ENCODE peak calls at places on chromosomes 13 and 19, in five cellular contexts. One of them, this sample, is unnamed.
A peak's percentile ranks its signal among the peaks of the same experiment; 100 is the strongest.

GRCh38 chr19:49116544-49116943 is 2.4 kb downstream of the LIN7B start:
- DNase-seq in stimulated activated CD4-positive, alpha-beta T cell treated with anti-CD3 and anti-CD28 coated beads, Interleukin-2, amount 100 ng/mL, for 24 hours: no peak
- DNase-seq in sciatic nerve: peak; percentile 64
- DNase-seq in AG09309: no peak
- DNase-seq in pons: no peak
- DNase-seq in this sample: no peak

GRCh38 chr19:275958-276646 is 15.1 kb downstream of the PLPP2 start:
- DNase-seq in pons: no peak
- DNase-seq in sciatic nerve: no peak
- DNase-seq in AG09309: no peak
- DNase-seq in stimulated activated CD4-positive, alpha-beta T cell treated with anti-CD3 and anti-CD28 coated beads, Interleukin-2, amount 100 ng/mL, for 24 hours: no peak
- DNase-seq in this sample: no peak

GRCh38 chr19:1864480-1865171 is 1.2 kb upstream of the KLF16 start:
- DNase-seq in stimulated activated CD4-positive, alpha-beta T cell treated with anti-CD3 and anti-CD28 coated beads, Interleukin-2, amount 100 ng/mL, for 24 hours: peak; percentile 69
- DNase-seq in pons: no peak
- DNase-seq in AG09309: no peak
- DNase-seq in sciatic nerve: peak; percentile 89
- DNase-seq in this sample: peak; percentile 81

GRCh38 chr13:30798776-30799625 is 63.7 kb downstream of the ALOX5AP start:
- DNase-seq in AG09309: no peak
- DNase-seq in stimulated activated CD4-positive, alpha-beta T cell treated with anti-CD3 and anti-CD28 coated beads, Interleukin-2, amount 100 ng/mL, for 24 hours: no peak
- DNase-seq in pons: no peak
- DNase-seq in sciatic nerve: no peak
- DNase-seq in this sample: no peak

GRCh38 chr13:104962411-104962810 is 1573.1 kb downstream of the EFNB2 start:
- DNase-seq in pons: no peak
- DNase-seq in stimulated activated CD4-positive, alpha-beta T cell treated with anti-CD3 and anti-CD28 coated beads, Interleukin-2, amount 100 ng/mL, for 24 hours: no peak
- DNase-seq in AG09309: no peak
- DNase-seq in sciatic nerve: no peak
- DNase-seq in this sample: no peak

GRCh38 chr13:111316161-111316730 is 4.2 kb upstream of the TEX29 start:
- DNase-seq in AG09309: no peak
- DNase-seq in pons: no peak
- DNase-seq in sciatic nerve: peak; percentile 48
- DNase-seq in stimulated activated CD4-positive, alpha-beta T cell treated with anti-CD3 and anti-CD28 coated beads, Interleukin-2, amount 100 ng/mL, for 24 hours: no peak
- DNase-seq in this sample: no peak

GRCh38 chr13:50576156-50576555 is 267.3 kb downstream of the DLEU7 start:
- DNase-seq in sciatic nerve: no peak
- DNase-seq in AG09309: no peak
- DNase-seq in pons: no peak
- DNase-seq in stimulated activated CD4-positive, alpha-beta T cell treated with anti-CD3 and anti-CD28 coated beads, Interleukin-2, amount 100 ng/mL, for 24 hours: no peak
- DNase-seq in this sample: peak; percentile 10

GRCh38 chr13:42814868-42815267 is 33.5 kb downstream of the FAM216B start:
- DNase-seq in pons: no peak
- DNase-seq in sciatic nerve: no peak
- DNase-seq in stimulated activated CD4-positive, alpha-beta T cell treated with anti-CD3 and anti-CD28 coated beads, Interleukin-2, amount 100 ng/mL, for 24 hours: no peak
- DNase-seq in AG09309: peak; percentile 71
- DNase-seq in this sample: peak; percentile 89

GRCh38 chr19:2047449-2048103 is 3.5 kb downstream of the MKNK2 start:
- DNase-seq in sciatic nerve: peak; percentile 70
- DNase-seq in AG09309: no peak
- DNase-seq in pons: no peak
- DNase-seq in stimulated activated CD4-positive, alpha-beta T cell treated with anti-CD3 and anti-CD28 coated beads, Interleukin-2, amount 100 ng/mL, for 24 hours: no peak
- DNase-seq in this sample: peak; percentile 58

GRCh38 chr19:8239528-8240273 is 30.5 kb downstream of the CERS4 start:
- DNase-seq in AG09309: no peak
- DNase-seq in stimulated activated CD4-positive, alpha-beta T cell treated with anti-CD3 and anti-CD28 coated beads, Interleukin-2, amount 100 ng/mL, for 24 hours: no peak
- DNase-seq in pons: peak; percentile 9
- DNase-seq in sciatic nerve: no peak
- DNase-seq in this sample: no peak

GRCh38 chr13:73417012-73417615 is 358.3 kb downstream of the KLF5 start:
- DNase-seq in AG09309: no peak
- DNase-seq in sciatic nerve: no peak
- DNase-seq in stimulated activated CD4-positive, alpha-beta T cell treated with anti-CD3 and anti-CD28 coated beads, Interleukin-2, amount 100 ng/mL, for 24 hours: no peak
- DNase-seq in pons: no peak
- DNase-seq in this sample: peak; percentile 26

GRCh38 chr19:3368848-3369336 is 2.5 kb downstream of the NFIC start:
- DNase-seq in stimulated activated CD4-positive, alpha-beta T cell treated with anti-CD3 and anti-CD28 coated beads, Interleukin-2, amount 100 ng/mL, for 24 hours: no peak
- DNase-seq in pons: no peak
- DNase-seq in sciatic nerve: no peak
- DNase-seq in AG09309: no peak
- DNase-seq in this sample: peak; percentile 56

GRCh38 chr13:73230714-73231113 is 171.9 kb downstream of the KLF5 start:
- DNase-seq in stimulated activated CD4-positive, alpha-beta T cell treated with anti-CD3 and anti-CD28 coated beads, Interleukin-2, amount 100 ng/mL, for 24 hours: no peak
- DNase-seq in AG09309: no peak
- DNase-seq in sciatic nerve: no peak
- DNase-seq in pons: no peak
- DNase-seq in this sample: no peak

GRCh38 chr13:26618726-26619125 is 61.2 kb downstream of the WASF3 start:
- DNase-seq in AG09309: no peak
- DNase-seq in sciatic nerve: no peak
- DNase-seq in pons: no peak
- DNase-seq in stimulated activated CD4-positive, alpha-beta T cell treated with anti-CD3 and anti-CD28 coated beads, Interleukin-2, amount 100 ng/mL, for 24 hours: no peak
- DNase-seq in this sample: no peak

GRCh38 chr19:48858984-48859710 is 9.3 kb downstream of the PLEKHA4 start:
- DNase-seq in AG09309: no peak
- DNase-seq in sciatic nerve: no peak
- DNase-seq in stimulated activated CD4-positive, alpha-beta T cell treated with anti-CD3 and anti-CD28 coated beads, Interleukin-2, amount 100 ng/mL, for 24 hours: peak; percentile 77
- DNase-seq in pons: peak; percentile 29
- DNase-seq in this sample: peak; percentile 10

GRCh38 chr19:2077398-2077797 is 18.7 kb downstream of the MOB3A start:
- DNase-seq in sciatic nerve: no peak
- DNase-seq in pons: no peak
- DNase-seq in AG09309: no peak
- DNase-seq in stimulated activated CD4-positive, alpha-beta T cell treated with anti-CD3 and anti-CD28 coated beads, Interleukin-2, amount 100 ng/mL, for 24 hours: no peak
- DNase-seq in this sample: no peak

GRCh38 chr19:7682175-7682855 is 1.7 kb downstream of the TRAPPC5 start:
- DNase-seq in stimulated activated CD4-positive, alpha-beta T cell treated with anti-CD3 and anti-CD28 coated beads, Interleukin-2, amount 100 ng/mL, for 24 hours: no peak
- DNase-seq in sciatic nerve: no peak
- DNase-seq in AG09309: no peak
- DNase-seq in pons: no peak
- DNase-seq in this sample: peak; percentile 18

GRCh38 chr13:110505594-110505993 is 55.9 kb downstream of the RAB20 start:
- DNase-seq in stimulated activated CD4-positive, alpha-beta T cell treated with anti-CD3 and anti-CD28 coated beads, Interleukin-2, amount 100 ng/mL, for 24 hours: no peak
- DNase-seq in AG09309: no peak
- DNase-seq in pons: no peak
- DNase-seq in sciatic nerve: no peak
- DNase-seq in this sample: no peak

GRCh38 chr13:76349700-76350099 is 536.5 kb downstream of the KCTD12 start:
- DNase-seq in stimulated activated CD4-positive, alpha-beta T cell treated with anti-CD3 and anti-CD28 coated beads, Interleukin-2, amount 100 ng/mL, for 24 hours: no peak
- DNase-seq in pons: no peak
- DNase-seq in sciatic nerve: no peak
- DNase-seq in AG09309: no peak
- DNase-seq in this sample: no peak